ENCODE peak calls at places on chromosomes 16 and 17, in four cellular contexts. X, S, P and B are unnamed samples.

GRCh38 chr16:85833540-85833914 is 34.0 kb downstream of the COX4I1 start:
- DNase-seq in X (no peak), S (no peak), P (no peak), B (no peak)

GRCh38 chr16:71807905-71808592 is 585 bp downstream of the AP1G1 start:
- DNase-seq in X (no peak), S (no peak), P (no peak), B (peak)

GRCh38 chr16:88558457-88559442 is 11.5 kb upstream of the ZC3H18 start:
- DNase-seq in X (peak), S (peak), P (peak), B (peak)

GRCh38 chr17:79742951-79743476 is 12.3 kb downstream of the ENPP7 start:
- DNase-seq in X (no peak), S (no peak), P (no peak), B (no peak)

GRCh38 chr17:76902476-76902875 is 34.3 kb downstream of the MGAT5B start:
- DNase-seq in X (no peak), S (no peak), P (no peak), B (no peak)

GRCh38 chr17:76539631-76540271 is at the start of gene PRCD:
- DNase-seq in X (no peak), S (peak), P (no peak), B (no peak)

GRCh38 chr17:43467981-43468541 is 15.7 kb upstream of the DHX8 start:
- DNase-seq in X (no peak), S (no peak), P (no peak), B (peak)

GRCh38 chr17:4003501-4004421 is 39.5 kb upstream of the ATP2A3 start:
- DNase-seq in X (no peak), S (peak), P (peak), B (no peak)

GRCh38 chr17:75077072-75077489 is 10.7 kb upstream of the SLC16A5 start:
- DNase-seq in X (no peak), S (no peak), P (no peak), B (no peak)

GRCh38 chr17:74296548-74296936 is 22.5 kb downstream of the DNAI2 start:
- DNase-seq in X (peak), S (peak), P (peak), B (no peak)

GRCh38 chr17:35784895-35785294 is 10.5 kb downstream of the MMP28 start:
- DNase-seq in X (no peak), S (no peak), P (no peak), B (peak)
- H3K27ac ChIP-seq in X (no peak), S (no peak), P (no peak), B (peak)

GRCh38 chr17:64442550-64442971 is 6.4 kb upstream of the MILR1 start:
- DNase-seq in X (no peak), S (no peak), P (no peak), B (no peak)
- H3K27ac ChIP-seq in X (peak), S (peak), P (peak), B (peak)

GRCh38 chr17:29593546-29594440 is 861 bp downstream of the ANKRD13B start:
- DNase-seq in X (no peak), S (peak), P (peak), B (peak)
- H3K27ac ChIP-seq in X (peak), S (no peak), P (peak), B (peak)

GRCh38 chr17:42403150-42403549 is 14.9 kb upstream of the STAT3 start:
- DNase-seq in X (no peak), S (no peak), P (no peak), B (no peak)

GRCh38 chr17:42399948-42400843 is 12.0 kb upstream of the STAT3 start:
- DNase-seq in X (no peak), S (no peak), P (no peak), B (no peak)

GRCh38 chr17:42404326-42405055 is 16.2 kb upstream of the STAT3 start:
- DNase-seq in X (no peak), S (no peak), P (no peak), B (no peak)

GRCh38 chr17:42405076-42405475 is 16.8 kb upstream of the STAT3 start:
- DNase-seq in X (no peak), S (no peak), P (no peak), B (no peak)

DNA sequence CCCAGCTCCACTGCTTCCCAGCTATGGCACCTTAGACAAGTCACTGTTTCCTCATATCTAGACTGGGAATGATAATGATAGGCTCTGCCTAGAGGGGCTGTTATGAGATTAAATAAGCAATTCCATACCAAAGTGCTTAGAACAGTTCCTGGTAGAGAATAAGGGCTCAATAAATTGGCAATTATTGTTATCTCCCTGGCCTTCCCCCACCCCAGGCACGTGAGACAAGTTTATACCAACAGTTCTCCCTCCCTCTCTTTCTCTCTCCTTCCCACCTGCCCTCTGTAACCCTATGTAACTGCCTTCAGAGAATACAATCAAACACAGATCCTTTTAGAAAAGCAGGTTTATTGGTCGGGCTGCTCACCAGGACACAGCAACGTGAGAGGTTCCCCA is 13.9 kb upstream of the STAT3 start:
- DNase-seq in X (no peak), S (no peak), P (no peak), B (no peak)
- H3K27ac ChIP-seq in X (no peak), S (peak), P (peak), B (peak)